ENCODE peak calls at places on chromosome 14, in ten cellular contexts. One of them, this sample, is unnamed.

GRCh38 chr14:68619805-68620574 is 172.9 kb downstream of the ZFP36L1 start:
- DNase-seq in body of pancreas: no peak
- DNase-seq in colonic mucosa: peak; percentile 11
- DNase-seq in CD8-positive, alpha-beta T cell: no peak
- DNase-seq in activated naive CD4-positive, alpha-beta T cell treated with anti-CD3 and anti-CD28 coated beads, Interleukin-2, amount 10 ng/mL, durations not matched to agents 7 days and 5 days: no peak
- DNase-seq in Caco-2: peak; percentile 80
- DNase-seq in iPS-NIHi11: no peak
- DNase-seq in T follicular helper cell: no peak
- DNase-seq in cardiac septum: no peak
- DNase-seq in AG08396: no peak
- DNase-seq in this sample: no peak

GRCh38 chr14:91329615-91330014 is 85.1 kb upstream of the GPR68 start:
- DNase-seq in cardiac septum: no peak
- DNase-seq in iPS-NIHi11: no peak
- DNase-seq in AG08396: no peak
- DNase-seq in T follicular helper cell: no peak
- DNase-seq in colonic mucosa: no peak
- DNase-seq in Caco-2: no peak
- DNase-seq in activated naive CD4-positive, alpha-beta T cell treated with anti-CD3 and anti-CD28 coated beads, Interleukin-2, amount 10 ng/mL, durations not matched to agents 7 days and 5 days: no peak
- DNase-seq in body of pancreas: no peak
- DNase-seq in CD8-positive, alpha-beta T cell: no peak
- DNase-seq in this sample: no peak

GRCh38 chr14:99168330-99168729 is 103.7 kb downstream of the BCL11B start:
- DNase-seq in body of pancreas: no peak
- DNase-seq in cardiac septum: no peak
- DNase-seq in T follicular helper cell: no peak
- DNase-seq in colonic mucosa: no peak
- DNase-seq in iPS-NIHi11: no peak
- DNase-seq in Caco-2: no peak
- DNase-seq in AG08396: no peak
- DNase-seq in CD8-positive, alpha-beta T cell: no peak
- DNase-seq in activated naive CD4-positive, alpha-beta T cell treated with anti-CD3 and anti-CD28 coated beads, Interleukin-2, amount 10 ng/mL, durations not matched to agents 7 days and 5 days: no peak
- DNase-seq in this sample: no peak

GRCh38 chr14:20652996-20653975 is 11.8 kb upstream of the OR6S1 start:
- DNase-seq in CD8-positive, alpha-beta T cell: no peak
- DNase-seq in AG08396: peak; percentile 47
- DNase-seq in iPS-NIHi11: peak; percentile 53
- DNase-seq in body of pancreas: peak; percentile 29
- DNase-seq in activated naive CD4-positive, alpha-beta T cell treated with anti-CD3 and anti-CD28 coated beads, Interleukin-2, amount 10 ng/mL, durations not matched to agents 7 days and 5 days: peak; percentile 40
- DNase-seq in colonic mucosa: peak; percentile 49
- DNase-seq in cardiac septum: no peak
- DNase-seq in Caco-2: no peak
- DNase-seq in T follicular helper cell: no peak
- DNase-seq in this sample: no peak

GRCh38 chr14:69650948-69651369 is 39.6 kb downstream of the SUSD6 start:
- DNase-seq in iPS-NIHi11: no peak
- DNase-seq in Caco-2: no peak
- DNase-seq in activated naive CD4-positive, alpha-beta T cell treated with anti-CD3 and anti-CD28 coated beads, Interleukin-2, amount 10 ng/mL, durations not matched to agents 7 days and 5 days: no peak
- DNase-seq in body of pancreas: no peak
- DNase-seq in AG08396: no peak
- DNase-seq in CD8-positive, alpha-beta T cell: no peak
- DNase-seq in cardiac septum: no peak
- DNase-seq in colonic mucosa: no peak
- DNase-seq in T follicular helper cell: no peak
- DNase-seq in this sample: no peak

GRCh38 chr14:103520657-103521437 is 1.8 kb downstream of the CKB start:
- DNase-seq in activated naive CD4-positive, alpha-beta T cell treated with anti-CD3 and anti-CD28 coated beads, Interleukin-2, amount 10 ng/mL, durations not matched to agents 7 days and 5 days: peak; percentile 81
- DNase-seq in AG08396: peak; percentile 89
- DNase-seq in Caco-2: no peak
- DNase-seq in cardiac septum: peak; percentile 90
- DNase-seq in colonic mucosa: peak; percentile 83
- DNase-seq in body of pancreas: peak; percentile 80
- DNase-seq in iPS-NIHi11: peak; percentile 83
- DNase-seq in CD8-positive, alpha-beta T cell: peak; percentile 68
- DNase-seq in T follicular helper cell: peak; percentile 55
- DNase-seq in this sample: no peak

GRCh38 chr14:77301103-77301502 is 19.6 kb downstream of the POMT2 start:
- DNase-seq in colonic mucosa: peak; percentile 85
- DNase-seq in iPS-NIHi11: peak; percentile 82
- DNase-seq in CD8-positive, alpha-beta T cell: peak; percentile 49
- DNase-seq in cardiac septum: no peak
- DNase-seq in activated naive CD4-positive, alpha-beta T cell treated with anti-CD3 and anti-CD28 coated beads, Interleukin-2, amount 10 ng/mL, durations not matched to agents 7 days and 5 days: peak; percentile 78
- DNase-seq in Caco-2: peak; percentile 81
- DNase-seq in body of pancreas: peak; percentile 73
- DNase-seq in T follicular helper cell: peak; percentile 18
- DNase-seq in AG08396: peak; percentile 72
- DNase-seq in this sample: peak; percentile 47

GRCh38 chr14:90643982-90644510 is 172.2 kb downstream of the TTC7B start:
- DNase-seq in CD8-positive, alpha-beta T cell: no peak
- DNase-seq in body of pancreas: no peak
- DNase-seq in Caco-2: no peak
- DNase-seq in iPS-NIHi11: no peak
- DNase-seq in colonic mucosa: no peak
- DNase-seq in activated naive CD4-positive, alpha-beta T cell treated with anti-CD3 and anti-CD28 coated beads, Interleukin-2, amount 10 ng/mL, durations not matched to agents 7 days and 5 days: no peak
- DNase-seq in AG08396: no peak
- DNase-seq in T follicular helper cell: no peak
- DNase-seq in cardiac septum: no peak
- DNase-seq in this sample: no peak

GRCh38 chr14:24136684-24137528 is 912 bp downstream of the PSME1 start:
- DNase-seq in iPS-NIHi11: no peak
- DNase-seq in CD8-positive, alpha-beta T cell: no peak
- DNase-seq in colonic mucosa: peak; percentile 49
- DNase-seq in T follicular helper cell: no peak
- DNase-seq in Caco-2: no peak
- DNase-seq in activated naive CD4-positive, alpha-beta T cell treated with anti-CD3 and anti-CD28 coated beads, Interleukin-2, amount 10 ng/mL, durations not matched to agents 7 days and 5 days: peak; percentile 39
- DNase-seq in AG08396: no peak
- DNase-seq in body of pancreas: no peak
- DNase-seq in cardiac septum: no peak
- DNase-seq in this sample: no peak

GRCh38 chr14:101790232-101790631 is 28.7 kb downstream of the PPP2R5C start:
- DNase-seq in iPS-NIHi11: no peak
- DNase-seq in CD8-positive, alpha-beta T cell: no peak
- DNase-seq in cardiac septum: no peak
- DNase-seq in body of pancreas: no peak
- DNase-seq in colonic mucosa: no peak
- DNase-seq in activated naive CD4-positive, alpha-beta T cell treated with anti-CD3 and anti-CD28 coated beads, Interleukin-2, amount 10 ng/mL, durations not matched to agents 7 days and 5 days: no peak
- DNase-seq in AG08396: no peak
- DNase-seq in T follicular helper cell: no peak
- DNase-seq in Caco-2: no peak
- DNase-seq in this sample: no peak

This sample was measured in amniotic stem cell.